ENCODE peak calls at places on chromosomes 7 and 10, in six cellular contexts. L is body of pancreas, B is A549, M is gastrocnemius medialis, Z is K562, X is heart left ventricle. U is an unnamed sample.

GRCh38 chr10:32190890-32191491 is 134.8 kb upstream of the KIF5B start:
- DNase-seq in L (no peak), B (no peak), M (no peak), Z (no peak), X (no peak), U (no peak)

GRCh38 chr7:40697653-40698052 is 562.8 kb downstream of the SUGCT start:
- DNase-seq in L (no peak), B (no peak), M (no peak), Z (no peak), X (no peak), U (no peak)

GRCh38 chr7:117393781-117394180 is 33.5 kb downstream of the ASZ1 start:
- DNase-seq in L (no peak), B (no peak), M (no peak), Z (no peak), X (no peak), U (no peak)

GRCh38 chr7:76514926-76515325 is 4.6 kb downstream of the UPK3B start:
- DNase-seq in L (peak), B (no peak), M (no peak), Z (no peak), X (peak), U (peak)

GRCh38 chr7:116218051-116218645 is 7.8 kb downstream of the TES start:
- DNase-seq in L (no peak), B (no peak), M (no peak), Z (peak), X (no peak), U (no peak)

GRCh38 chr7:101507791-101508252 is 121.3 kb downstream of the MYL10 start:
- DNase-seq in L (peak), B (peak), M (no peak), Z (peak), X (no peak), U (no peak)

GRCh38 chr7:55387062-55387965 is 22.2 kb downstream of the LANCL2 start:
- DNase-seq in L (no peak), B (no peak), M (no peak), Z (no peak), X (no peak), U (no peak)

GRCh38 chr7:113159746-113160339 is 41.5 kb upstream of the SMIM30 start:
- DNase-seq in L (peak), B (peak), M (no peak), Z (peak), X (no peak), U (no peak)

GRCh38 chr7:43302211-43302711 is 189.8 kb downstream of the HECW1 start:
- DNase-seq in L (no peak), B (no peak), M (no peak), Z (no peak), X (no peak), U (no peak)

GRCh38 chr10:55146032-55146431 is 345.0 kb upstream of the PCDH15 start:
- DNase-seq in L (no peak), B (no peak), M (no peak), Z (no peak), X (no peak), U (no peak)

GRCh38 chr10:46551701-46552525 is 4.5 kb downstream of the GPRIN2 start:
- DNase-seq in L (no peak), B (no peak), M (peak), Z (no peak), X (peak), U (peak)

GRCh38 chr10:131812012-131812403 is 88.8 kb upstream of the PPP2R2D start:
- DNase-seq in L (no peak), B (no peak), M (no peak), Z (no peak), X (no peak), U (no peak)
- TF ChIP-seq POLR2A in L (no peak), B (no peak), M (no peak), Z (no peak), X (no peak), U (no peak)

GRCh38 chr10:126758867-126759266 is 88.4 kb upstream of the C10orf90 start:
- DNase-seq in L (no peak), B (no peak), M (no peak), Z (no peak), X (no peak), U (no peak)

GRCh38 chr10:126754966-126755365 is 84.5 kb upstream of the C10orf90 start:
- DNase-seq in L (no peak), B (no peak), M (no peak), Z (no peak), X (no peak), U (no peak)

GRCh38 chr10:126759531-126759930 is 89.0 kb upstream of the C10orf90 start:
- DNase-seq in L (no peak), B (no peak), M (no peak), Z (no peak), X (no peak), U (no peak)
- H3K27ac ChIP-seq in L (no peak), B (no peak), M (no peak), Z (no peak), X (no peak), U (no peak)

GRCh38 chr10:119542357-119542989 is at the start of gene RGS10:
- DNase-seq in L (peak), B (peak), M (peak), Z (peak), X (peak), U (peak)
- TF ChIP-seq POLR2A in L (no peak), B (peak), M (peak), Z (peak), X (no peak), U (no peak)

GRCh38 chr7:106717254-106717996 is 56.5 kb upstream of the CCDC71L start:
- DNase-seq in L (no peak), B (no peak), M (no peak), Z (no peak), X (no peak), U (no peak)
- H3K27ac ChIP-seq in L (peak), B (peak), M (peak), Z (peak), X (no peak), U (peak)

GRCh38 chr10:96043157-96043894 is at the start of gene CCNJ:
- DNase-seq in L (peak), B (peak), M (peak), Z (peak), X (peak), U (peak)
- TF ChIP-seq POLR2A in L (peak), B (peak), M (peak), Z (peak), X (peak), U (peak)

GRCh38 chr7:36615877-36616276 is 108.4 kb downstream of the AOAH start:
- DNase-seq in L (no peak), B (no peak), M (no peak), Z (no peak), X (no peak), U (no peak)
- H3K27ac ChIP-seq in L (no peak), B (no peak), M (no peak), Z (no peak), X (no peak), U (no peak)

GRCh38 chr7:106283831-106284515 is 810 bp downstream of the NAMPT start:
- DNase-seq in L (peak), B (no peak), M (peak), Z (peak), X (peak), U (no peak)
- TF ChIP-seq POLR2A in L (no peak), B (no peak), M (no peak), Z (peak), X (no peak), U (no peak)

DNA sequence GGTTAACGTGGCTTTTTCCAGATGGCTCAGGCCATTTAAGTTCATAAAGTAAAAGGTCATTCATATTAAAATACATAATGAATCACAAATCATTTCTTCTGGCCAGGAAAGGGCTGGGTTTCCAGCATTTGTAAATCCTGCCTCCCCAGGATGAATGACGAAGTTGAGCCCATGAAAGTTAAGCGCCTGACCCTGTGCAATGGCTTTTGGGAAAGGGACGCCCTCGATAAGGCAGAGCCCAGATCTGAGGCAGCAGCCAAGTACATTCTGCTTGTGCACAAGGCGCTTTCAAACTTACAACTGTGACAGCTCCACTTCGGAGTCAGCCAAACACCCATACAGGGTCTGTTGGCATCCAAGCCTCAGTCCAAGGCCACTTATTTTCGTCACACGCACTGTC is 2.8 kb downstream of the GIMAP6 start:
- DNase-seq in L (no peak), B (no peak), M (no peak), Z (no peak), X (peak), U (no peak)
- H3K27ac ChIP-seq in L (no peak), B (no peak), M (peak), Z (no peak), X (peak), U (peak)